ENCODE peak calls at places on chromosomes 13 and 19, in seven cellular contexts. H is stimulated activated CD4-positive, alpha-beta T cell treated with anti-CD3 and anti-CD28 coated beads, Interleukin-1b, Interleukin-23, amount 100 ng/mL, for 24 hours; W is activated naive CD4-positive, alpha-beta T cell treated with anti-CD3 and anti-CD28 coated beads, Interleukin-2, amount 10 ng/mL, durations not matched to agents 7 days and 5 days; D is activated CD4-positive, alpha-beta T cell treated with anti-CD3 and anti-CD28 coated beads, Interleukin-2, amount 50 U/mL, for 24 hours; X is omental fat pad; B is AG04449; Z is thoracic aorta. I is an unnamed sample.

GRCh38 chr13:35840991-35841604 is 290.1 kb downstream of the DCLK1 start:
- DNase-seq in H (no peak), B (no peak), D (no peak), Z (no peak), X (no peak), W (no peak), I (no peak)

GRCh38 chr19:10600149-10600548 is 13.0 kb upstream of the AP1M2 start:
- DNase-seq in X (no peak), W (no peak), D (no peak), H (no peak), B (no peak), Z (no peak), I (no peak)

GRCh38 chr19:4457654-4458406 is at the start of gene UBXN6:
- DNase-seq in D (peak; percentile 96), Z (peak; percentile 97), X (peak; percentile 92), H (peak; percentile 93), W (peak; percentile 99), B (peak; percentile 93), I (peak; percentile 98)

GRCh38 chr19:56112313-56112709 is 8.8 kb downstream of the ZNF787 start:
- DNase-seq in W (no peak), X (no peak), Z (no peak), B (no peak), D (no peak), H (no peak), I (no peak)

GRCh38 chr19:3984584-3984907 is 717 bp downstream of the EEF2 start:
- DNase-seq in X (no peak), D (no peak), W (no peak), B (no peak), Z (no peak), H (no peak), I (no peak)

GRCh38 chr19:19160489-19161035 is 9.5 kb downstream of the MEF2B start:
- DNase-seq in W (no peak), D (no peak), B (no peak), H (no peak), X (no peak), Z (no peak), I (no peak)

GRCh38 chr19:1082165-1082927 is 12.8 kb downstream of the POLR2E start:
- DNase-seq in W (peak; percentile 95), H (peak; percentile 76), X (no peak), B (no peak), D (peak; percentile 68), Z (no peak), I (peak; percentile 79)

GRCh38 chr19:32041681-32042292 is 303.6 kb upstream of the ZNF507 start:
- DNase-seq in H (peak; percentile 2), W (peak; percentile 38), D (peak; percentile 5), Z (no peak), B (no peak), X (no peak), I (peak; percentile 9)

GRCh38 chr19:14561832-14562351 is 10.0 kb downstream of the NDUFB7 start:
- DNase-seq in D (no peak), H (no peak), Z (no peak), B (no peak), X (no peak), W (no peak), I (no peak)

I was measured in activated T-helper 2 cell treated with anti-CD3 and anti-CD28 coated beads, Interferon-gamma antibody, Interleukin-2, Interleukin-4, amounts not matched to agents 10 μg/mL and 5 μg/mL and 100 μg/mL, durations not matched to agents 14 hours and 24 hours and 36 hours.